ENCODE peak calls at places on chromosomes 6 and 20, in eight cellular contexts. S is right cardiac atrium, W is brain microvascular endothelial cell, X is spleen, K is OCI-LY7, J is cardiac muscle cell, R is uterus, E is A549. B is an unnamed sample.

GRCh38 chr6:98634569-98634968 is 199.8 kb upstream of the POU3F2 start:
- DNase-seq in S (no peak), W (no peak), X (no peak), K (no peak), J (no peak), R (no peak), E (no peak), B (no peak)

GRCh38 chr6:163460307-163460782 is 45.8 kb downstream of the QKI start:
- DNase-seq in S (no peak), W (peak), X (no peak), K (no peak), J (no peak), R (no peak), E (peak), B (no peak)

GRCh38 chr20:20593447-20594170 is 118.8 kb downstream of the RALGAPA2 start:
- DNase-seq in S (peak), W (peak), X (no peak), K (peak), J (peak), R (no peak), E (peak), B (peak)

GRCh38 chr6:49570474-49571079 is 20.1 kb downstream of the C6orf141 start:
- DNase-seq in S (no peak), W (no peak), X (no peak), K (no peak), J (no peak), R (no peak), E (no peak), B (no peak)

GRCh38 chr6:129598244-129599187 is 111.5 kb downstream of the ARHGAP18 start:
- DNase-seq in S (no peak), W (peak), X (no peak), K (peak), J (peak), R (no peak), E (peak), B (no peak)

GRCh38 chr6:42045538-42046460 is 4.5 kb upstream of the TAF8 start:
- DNase-seq in S (peak), W (peak), X (peak), K (peak), J (peak), R (peak), E (no peak), B (peak)

GRCh38 chr6:135012764-135013163 is 41.9 kb downstream of the HBS1L start:
- DNase-seq in S (no peak), W (peak), X (no peak), K (no peak), J (no peak), R (no peak), E (no peak), B (no peak)

GRCh38 chr20:53736757-53737403 is 143.2 kb upstream of the ZNF217 start:
- DNase-seq in S (no peak), W (peak), X (no peak), K (peak), J (no peak), R (no peak), E (no peak), B (no peak)

GRCh38 chr6:168133186-168133585 is 54.2 kb upstream of the FRMD1 start:
- DNase-seq in S (peak), W (peak), X (no peak), K (no peak), J (no peak), R (peak), E (no peak), B (peak)

GRCh38 chr6:11921017-11921438 is 91.1 kb upstream of the HIVEP1 start:
- DNase-seq in S (peak), W (peak), X (no peak), K (no peak), J (peak), R (peak), E (peak), B (no peak)

GRCh38 chr20:31606928-31607639 is 2.0 kb downstream of the ID1 start:
- DNase-seq in S (peak), W (no peak), X (no peak), K (no peak), J (peak), R (no peak), E (peak), B (no peak)

GRCh38 chr6:169215201-169215661 is 38.4 kb downstream of the THBS2 start:
- DNase-seq in S (no peak), W (no peak), X (no peak), K (no peak), J (no peak), R (no peak), E (no peak), B (no peak)

GRCh38 chr6:37552267-37552666 is 52.6 kb upstream of the CCDC167 start:
- DNase-seq in S (no peak), W (no peak), X (no peak), K (no peak), J (no peak), R (no peak), E (no peak), B (no peak)

GRCh38 chr6:151121900-151122299 is 117.9 kb upstream of the AKAP12 start:
- DNase-seq in S (peak), W (no peak), X (no peak), K (no peak), J (no peak), R (peak), E (no peak), B (peak)

GRCh38 chr20:62946918-62947317 is 5.6 kb upstream of the SLC17A9 start:
- DNase-seq in S (peak), W (no peak), X (peak), K (no peak), J (peak), R (no peak), E (no peak), B (peak)

GRCh38 chr6:160972111-160972510 is 19.5 kb upstream of the MAP3K4 start:
- DNase-seq in S (no peak), W (peak), X (no peak), K (no peak), J (no peak), R (no peak), E (no peak), B (no peak)

GRCh38 chr6:106883808-106884262 is 90.7 kb downstream of the CD24 start:
- DNase-seq in S (no peak), W (no peak), X (no peak), K (peak), J (peak), R (no peak), E (no peak), B (no peak)

GRCh38 chr20:41349943-41350342 is 9.3 kb downstream of the LPIN3 start:
- DNase-seq in S (no peak), W (no peak), X (no peak), K (no peak), J (no peak), R (no peak), E (no peak), B (no peak)

GRCh38 chr20:14915356-14915755 is 577.9 kb upstream of the FLRT3 start:
- DNase-seq in S (no peak), W (no peak), X (no peak), K (no peak), J (peak), R (peak), E (no peak), B (no peak)

GRCh38 chr6:156598316-156598715 is 178.9 kb upstream of the ARID1B start:
- DNase-seq in S (no peak), W (no peak), X (no peak), K (no peak), J (no peak), R (no peak), E (no peak), B (no peak)

GRCh38 chr6:166341915-166342292 is 441 bp downstream of the SFT2D1 start:
- DNase-seq in S (no peak), W (no peak), X (no peak), K (peak), J (no peak), R (no peak), E (no peak), B (peak)

GRCh38 chr6:51913265-51913664 is 174.1 kb downstream of the PKHD1 start:
- DNase-seq in S (no peak), W (no peak), X (no peak), K (no peak), J (no peak), R (no peak), E (no peak), B (no peak)

GRCh38 chr6:40848038-40848437 is 191.0 kb downstream of the UNC5CL start:
- DNase-seq in S (no peak), W (no peak), X (no peak), K (no peak), J (no peak), R (no peak), E (no peak), B (no peak)

GRCh38 chr6:22251331-22251730 is 45.5 kb downstream of the PRL start:
- DNase-seq in S (no peak), W (no peak), X (no peak), K (no peak), J (no peak), R (no peak), E (no peak), B (no peak)

GRCh38 chr6:15288856-15289255 is 43.0 kb downstream of the JARID2 start:
- DNase-seq in S (no peak), W (no peak), X (no peak), K (no peak), J (no peak), R (no peak), E (no peak), B (no peak)

GRCh38 chr6:15615837-15616236 is 47.0 kb downstream of the DTNBP1 start:
- DNase-seq in S (no peak), W (no peak), X (no peak), K (no peak), J (no peak), R (no peak), E (no peak), B (no peak)

GRCh38 chr20:45049904-45050471 is 50.9 kb downstream of the KCNS1 start:
- DNase-seq in S (no peak), W (no peak), X (no peak), K (peak), J (no peak), R (no peak), E (no peak), B (no peak)

GRCh38 chr6:169961772-169962561 is 210.5 kb downstream of the ERMARD start:
- DNase-seq in S (no peak), W (no peak), X (peak), K (no peak), J (peak), R (peak), E (no peak), B (no peak)

GRCh38 chr20:50274570-50275430 is 84.2 kb downstream of the CEBPB start:
- DNase-seq in S (peak), W (no peak), X (peak), K (no peak), J (no peak), R (no peak), E (no peak), B (peak)

GRCh38 chr20:3204124-3204794 is at the start of gene DDRGK1:
- DNase-seq in S (peak), W (peak), X (peak), K (peak), J (peak), R (peak), E (peak), B (peak)

GRCh38 chr6:107786709-107787588 is 37.2 kb downstream of the SCML4 start:
- DNase-seq in S (no peak), W (no peak), X (peak), K (peak), J (peak), R (no peak), E (no peak), B (no peak)

GRCh38 chr20:45489083-45489531 is 19.6 kb downstream of the WFDC2 start:
- DNase-seq in S (no peak), W (no peak), X (no peak), K (no peak), J (no peak), R (no peak), E (no peak), B (no peak)

GRCh38 chr6:168155193-168155592 is 76.2 kb upstream of the FRMD1 start:
- DNase-seq in S (no peak), W (peak), X (no peak), K (no peak), J (no peak), R (no peak), E (peak), B (no peak)

GRCh38 chr6:77463308-77463880 is at the start of gene HTR1B:
- DNase-seq in S (no peak), W (no peak), X (no peak), K (no peak), J (peak), R (no peak), E (no peak), B (peak)

GRCh38 chr6:64777941-64778785 is 928.9 kb downstream of the EYS start:
- DNase-seq in S (no peak), W (no peak), X (no peak), K (no peak), J (no peak), R (no peak), E (no peak), B (no peak)

GRCh38 chr6:85569323-85569722 is 24.3 kb downstream of the SNX14 start:
- DNase-seq in S (no peak), W (no peak), X (no peak), K (no peak), J (no peak), R (no peak), E (no peak), B (no peak)

GRCh38 chr20:1757606-1758507 is 100.3 kb upstream of the SIRPG start:
- DNase-seq in S (no peak), W (no peak), X (no peak), K (no peak), J (no peak), R (no peak), E (no peak), B (no peak)

DNA sequence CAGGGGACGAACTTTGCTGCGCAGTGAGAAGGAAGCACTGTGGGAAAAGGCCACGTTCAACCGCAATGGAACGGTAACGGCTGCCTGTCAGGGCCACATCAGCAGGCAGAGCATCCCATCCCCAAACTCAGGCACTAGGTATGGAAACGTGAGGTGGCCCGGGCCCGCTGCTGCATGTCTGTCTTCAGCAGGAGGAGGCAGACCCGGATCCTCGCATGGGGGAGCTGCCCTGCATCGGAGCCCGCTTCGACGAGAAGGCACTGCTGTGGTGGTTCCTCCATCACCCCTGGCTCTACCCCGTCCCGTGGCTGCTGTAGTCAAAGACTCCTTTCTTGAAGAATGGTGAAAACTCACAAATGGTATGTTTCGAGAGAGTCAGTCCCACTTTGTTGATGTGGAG is 300.3 kb downstream of the KIF16B start:
- DNase-seq in S (no peak), W (no peak), X (no peak), K (no peak), J (no peak), R (no peak), E (no peak), B (no peak)
- H3K27ac ChIP-seq in S (no peak), W (no peak), X (no peak), K (no peak), J (no peak), R (no peak), E (no peak), B (no peak)

GRCh38 chr20:25321262-25321831 is 69.3 kb downstream of the ABHD12 start:
- DNase-seq in S (no peak), W (no peak), X (peak), K (no peak), J (no peak), R (peak), E (no peak), B (no peak)
- H3K27ac ChIP-seq in S (no peak), W (no peak), X (no peak), K (no peak), J (peak), R (no peak), E (no peak), B (no peak)

DNA sequence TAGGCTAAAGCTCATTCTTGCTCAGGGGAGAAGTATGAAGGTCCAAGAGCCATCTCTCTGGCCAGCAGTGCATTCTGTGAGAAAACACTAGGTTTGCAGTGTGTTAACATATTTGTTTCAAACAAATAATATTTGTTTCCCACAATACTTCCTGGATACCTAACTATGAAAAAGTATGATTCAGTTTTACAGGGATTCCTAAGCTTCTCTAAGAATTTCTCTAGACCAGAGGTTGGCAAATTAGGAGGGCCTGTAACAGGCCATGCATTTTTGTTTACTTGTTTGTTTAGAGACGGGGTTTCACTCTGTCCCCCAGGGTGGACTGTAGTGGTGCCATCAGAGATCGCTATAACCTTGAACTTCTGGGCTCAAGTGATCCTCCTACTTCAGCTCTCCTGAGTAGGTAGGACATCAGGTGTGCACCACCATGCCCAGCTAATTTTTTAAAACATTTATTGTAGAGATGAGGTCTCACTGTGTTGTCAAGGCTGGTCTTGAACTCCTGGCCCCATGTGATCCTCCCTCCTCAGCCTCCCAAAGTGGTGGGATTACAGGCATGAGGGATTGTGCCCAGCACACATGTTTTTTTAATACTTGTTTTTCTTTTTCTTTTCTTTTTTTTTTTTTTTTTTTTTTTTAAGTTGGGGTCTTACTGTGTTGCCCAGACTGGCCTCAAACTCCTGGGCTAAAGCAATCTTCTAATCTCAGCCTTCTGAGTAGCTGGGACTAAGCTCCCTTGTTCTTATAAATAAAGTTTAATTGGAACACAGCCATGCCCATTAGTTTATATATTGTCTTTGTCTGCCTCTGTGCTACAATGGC is 71.7 kb downstream of the ADGRG6 start:
- DNase-seq in S (no peak), W (no peak), X (no peak), K (no peak), J (no peak), R (no peak), E (no peak), B (no peak)
- H3K27ac ChIP-seq in S (no peak), W (no peak), X (no peak), K (no peak), J (peak), R (no peak), E (peak), B (no peak)

DNA sequence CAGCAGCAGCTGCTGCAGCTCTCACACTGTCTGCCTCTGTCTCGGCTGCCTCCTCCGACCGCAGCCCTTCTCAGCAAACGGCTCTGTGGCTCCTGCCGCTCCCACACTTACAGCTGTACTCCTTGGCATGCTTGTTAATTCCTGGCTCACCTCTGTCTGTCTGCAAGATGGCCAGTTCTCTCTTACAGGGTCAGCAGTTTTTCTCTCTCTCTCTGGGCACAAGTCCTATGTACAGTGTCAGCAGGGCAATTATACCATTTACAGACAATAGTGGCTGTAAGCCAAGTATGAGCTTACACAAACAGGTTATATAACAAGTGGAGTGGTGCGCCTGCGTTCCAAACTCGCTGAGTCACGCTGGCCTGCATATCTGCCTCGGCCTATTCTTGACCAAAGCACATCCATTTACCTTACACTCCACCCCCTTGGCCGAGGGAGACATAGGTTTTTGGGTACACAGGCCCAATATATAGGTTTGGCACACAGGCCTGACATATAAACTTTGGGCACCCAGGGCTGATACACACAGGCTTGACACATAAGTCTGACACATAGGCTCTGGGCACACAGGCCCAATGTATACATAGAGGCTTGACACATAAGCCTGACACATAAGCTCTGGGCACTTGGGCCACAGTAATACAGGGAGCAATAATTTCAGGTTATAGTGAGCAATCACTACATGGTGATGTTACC is 4.4 kb downstream of the ZKSCAN3 start:
- DNase-seq in S (peak), W (peak), X (no peak), K (peak), J (no peak), R (peak), E (no peak), B (no peak)
- H3K27ac ChIP-seq in S (peak), W (no peak), X (no peak), K (no peak), J (no peak), R (peak), E (peak), B (no peak)

B was measured in testis.